ENCODE peak calls at places on chromosomes 2 and 18, in seven cellular contexts. E is colonic mucosa, X is H1, F is DND-41, K is neural progenitor cell, D is GM12878, I is IMR-90. P is an unnamed sample.
A peak's percentile ranks its signal among the peaks of the same experiment; 100 is the strongest.

GRCh38 chr2:160430001-160430344 is 63.6 kb downstream of the RBMS1 start:
- DNase-seq in E (no peak), X (no peak), F (no peak), K (no peak), D (no peak), I (no peak), P (no peak)

GRCh38 chr2:61763605-61764034 is 90.2 kb downstream of the FAM161A start:
- DNase-seq in E (peak; percentile 87), X (peak; percentile 19), F (no peak), K (peak; percentile 82), D (no peak), I (peak; percentile 89), P (peak; percentile 92)

GRCh38 chr2:237858294-237859081 is 935 bp upstream of the RAMP1 start:
- DNase-seq in E (peak; percentile 60), X (peak; percentile 36), F (peak; percentile 37), K (peak; percentile 86), D (peak; percentile 11), I (peak; percentile 91), P (peak; percentile 90)

GRCh38 chr18:53660306-53660705 is 564.2 kb downstream of the MBD2 start:
- DNase-seq in E (no peak), X (no peak), F (no peak), K (no peak), D (no peak), I (no peak), P (no peak)

GRCh38 chr2:160062283-160063005 is at the start of gene PLA2R1:
- DNase-seq in E (peak; percentile 79), X (no peak), F (no peak), K (peak; percentile 78), D (no peak), I (peak; percentile 12), P (peak; percentile 74)

GRCh38 chr18:49490246-49490762 is 3.3 kb upstream of the C18orf32 start:
- DNase-seq in E (no peak), X (no peak), F (no peak), K (no peak), D (no peak), I (no peak), P (no peak)

GRCh38 chr18:54205951-54206350 is 18.5 kb downstream of the MBD2 start:
- DNase-seq in E (no peak), X (no peak), F (no peak), K (no peak), D (no peak), I (no peak), P (peak; percentile 29)

GRCh38 chr2:71684226-71685072 is 231.1 kb downstream of the DYSF start:
- DNase-seq in E (no peak), X (no peak), F (no peak), K (no peak), D (no peak), I (no peak), P (no peak)

GRCh38 chr2:128304715-128305554 is 13.7 kb downstream of the HS6ST1 start:
- DNase-seq in E (no peak), X (no peak), F (no peak), K (peak; percentile 58), D (no peak), I (peak; percentile 98), P (peak; percentile 90)

GRCh38 chr2:63050186-63050915 is at the start of gene OTX1:
- DNase-seq in E (peak; percentile 63), X (no peak), F (peak; percentile 88), K (peak; percentile 94), D (peak; percentile 41), I (peak; percentile 21), P (peak; percentile 66)

GRCh38 chr2:226429476-226429875 is 370.1 kb downstream of the IRS1 start:
- DNase-seq in E (no peak), X (no peak), F (no peak), K (no peak), D (no peak), I (no peak), P (no peak)

GRCh38 chr2:204473224-204473623 is 72.1 kb upstream of the PARD3B start:
- DNase-seq in E (no peak), X (no peak), F (no peak), K (no peak), D (no peak), I (no peak), P (no peak)

GRCh38 chr2:172434821-172435607 is 7.6 kb downstream of the ITGA6 start:
- DNase-seq in E (no peak), X (no peak), F (peak; percentile 61), K (peak; percentile 36), D (no peak), I (peak; percentile 18), P (no peak)
- H3K9ac ChIP-seq in E (peak overlapping the region; percentile 52), X (no peak overlapping the region), F (no peak overlapping the region), K (no peak overlapping the region), D (no peak overlapping the region), I (no peak overlapping the region), P (no peak overlapping the region)

DNA sequence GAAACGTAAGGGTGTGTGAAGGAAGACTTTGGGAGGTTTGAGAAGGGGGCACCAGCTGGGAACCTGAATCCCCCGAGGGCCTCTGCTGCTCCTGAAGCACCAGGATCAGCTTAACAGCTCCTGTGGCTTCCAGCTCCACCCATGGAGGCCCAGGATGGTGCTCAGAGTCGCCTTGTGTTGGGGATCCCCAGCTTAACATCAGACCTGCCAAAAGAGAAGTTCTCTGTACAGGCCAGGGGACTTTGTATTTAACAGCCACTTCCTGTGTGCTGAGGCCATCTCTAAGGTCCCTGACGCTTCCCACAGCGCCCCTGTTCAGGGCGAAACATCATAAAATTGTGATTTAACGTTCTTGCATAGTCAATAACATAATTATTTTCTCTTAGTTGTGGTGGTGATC is 77.5 kb downstream of the NCK2 start:
- DNase-seq in E (no peak), X (no peak), F (no peak), K (no peak), D (no peak), I (no peak), P (no peak)
- H3K36me3 ChIP-seq in E (no peaks in the 10 kb centered on the region), X (no peaks in the 10 kb centered on the region), F (peaks cover 36% of the 10 kb centered on the region), K (no peaks in the 10 kb centered on the region), D (peaks cover 3% of the 10 kb centered on the region), I (peaks cover 4% of the 10 kb centered on the region), P (peaks cover 2% of the 10 kb centered on the region)

GRCh38 chr18:77981874-77982273 is 732.2 kb downstream of the GALR1 start:
- DNase-seq in E (no peak), X (no peak), F (no peak), K (no peak), D (no peak), I (no peak), P (no peak)
- H3K9me3 ChIP-seq in E (no peaks in the 10 kb centered on the region), X (no peaks in the 10 kb centered on the region), F (no peaks in the 10 kb centered on the region), K (no peaks in the 10 kb centered on the region), D (no peaks in the 10 kb centered on the region), I (peaks cover 40% of the 10 kb centered on the region), P (no peaks in the 10 kb centered on the region)

DNA sequence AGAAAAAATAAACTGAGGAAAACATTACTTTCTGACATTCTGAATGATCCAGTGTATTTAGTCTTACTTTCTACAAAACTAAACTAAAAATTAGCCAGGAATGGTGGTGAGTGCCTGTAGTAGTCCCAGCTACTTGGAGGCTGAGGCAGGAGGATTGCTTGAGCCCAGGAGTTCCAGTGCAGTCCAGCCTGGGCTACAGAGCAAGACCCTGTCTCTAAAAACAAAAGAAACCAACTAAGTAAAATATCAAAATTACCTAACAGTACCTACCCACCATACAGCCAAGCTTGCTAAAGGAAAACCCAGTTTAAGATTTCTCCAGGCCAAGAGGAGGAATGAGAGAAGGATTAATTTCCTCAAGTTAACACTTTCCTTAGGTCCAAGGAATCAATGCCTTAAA is 2.9 kb downstream of the HSPD1 start:
- DNase-seq in E (no peak), X (no peak), F (no peak), K (no peak), D (no peak), I (no peak), P (no peak)
- H3K9ac ChIP-seq in E (no peak overlapping the region), X (no peak overlapping the region), F (peak overlapping the region; percentile 74), K (no peak overlapping the region), D (peak overlapping the region; percentile 58), I (no peak overlapping the region), P (no peak overlapping the region)

GRCh38 chr2:144511222-144511855 is 8.6 kb downstream of the ZEB2 start:
- DNase-seq in E (no peak), X (no peak), F (no peak), K (no peak), D (no peak), I (no peak), P (no peak)
- H3K36me3 ChIP-seq in E (no peaks in the 10 kb centered on the region), X (no peaks in the 10 kb centered on the region), F (no peaks in the 10 kb centered on the region), K (no peaks in the 10 kb centered on the region), D (no peaks in the 10 kb centered on the region), I (no peaks in the 10 kb centered on the region), P (peaks cover 4% of the 10 kb centered on the region)

GRCh38 chr2:17892726-17893534 is 14.5 kb downstream of the KCNS3 start:
- DNase-seq in E (peak; percentile 63), X (no peak), F (no peak), K (peak; percentile 22), D (no peak), I (no peak), P (no peak)
- H3K9me3 ChIP-seq in E (no peaks in the 10 kb centered on the region), X (no peaks in the 10 kb centered on the region), F (no peaks in the 10 kb centered on the region), K (no peaks in the 10 kb centered on the region), D (no peaks in the 10 kb centered on the region), I (no peaks in the 10 kb centered on the region), P (peaks cover 7% of the 10 kb centered on the region)

P was measured in adipocyte.